ENCODE peak calls at places on chromosomes 7 and 10, in four cellular contexts. K is SK-N-SH, D is GM12878, F is GM12891. H is an unnamed sample.

GRCh38 chr7:143258830-143259229 is 4.4 kb upstream of the GSTK1 start:
- DNase-seq in K (no peak), D (peak; percentile 20), F (no peak), H (no peak)

GRCh38 chr10:11003739-11004515 is 13.7 kb upstream of the CELF2 start:
- DNase-seq in K (no peak), D (no peak), F (no peak), H (no peak)

GRCh38 chr10:62554632-62555199 is 180.5 kb downstream of the ZNF365 start:
- DNase-seq in K (peak; percentile 33), D (no peak), F (peak; percentile 23), H (no peak)

GRCh38 chr7:55545496-55545895 is 26.8 kb downstream of the VOPP1 start:
- DNase-seq in K (no peak), D (no peak), F (no peak), H (no peak)

GRCh38 chr10:3496138-3496537 is 288.9 kb downstream of the KLF6 start:
- DNase-seq in K (no peak), D (no peak), F (no peak), H (no peak)

GRCh38 chr10:119933179-119933578 is 40.6 kb downstream of the SEC23IP start:
- DNase-seq in K (peak; percentile 60), D (no peak), F (no peak), H (no peak)

GRCh38 chr10:35372329-35372728 is 36.0 kb downstream of the CCNY start:
- DNase-seq in K (no peak), D (no peak), F (no peak), H (no peak)

GRCh38 chr7:139246905-139247304 is 15.9 kb downstream of the UBN2 start:
- DNase-seq in K (no peak), D (no peak), F (no peak), H (no peak)

GRCh38 chr7:117034851-117035462 is 81.7 kb downstream of the ST7 start:
- DNase-seq in K (no peak), D (no peak), F (no peak), H (no peak)

GRCh38 chr10:99395750-99396445 is 34.5 kb downstream of the GOT1 start:
- DNase-seq in K (no peak), D (no peak), F (no peak), H (no peak)

GRCh38 chr7:17598846-17599245 is 300.4 kb downstream of the AHR start:
- DNase-seq in K (no peak), D (no peak), F (no peak), H (no peak)

DNA sequence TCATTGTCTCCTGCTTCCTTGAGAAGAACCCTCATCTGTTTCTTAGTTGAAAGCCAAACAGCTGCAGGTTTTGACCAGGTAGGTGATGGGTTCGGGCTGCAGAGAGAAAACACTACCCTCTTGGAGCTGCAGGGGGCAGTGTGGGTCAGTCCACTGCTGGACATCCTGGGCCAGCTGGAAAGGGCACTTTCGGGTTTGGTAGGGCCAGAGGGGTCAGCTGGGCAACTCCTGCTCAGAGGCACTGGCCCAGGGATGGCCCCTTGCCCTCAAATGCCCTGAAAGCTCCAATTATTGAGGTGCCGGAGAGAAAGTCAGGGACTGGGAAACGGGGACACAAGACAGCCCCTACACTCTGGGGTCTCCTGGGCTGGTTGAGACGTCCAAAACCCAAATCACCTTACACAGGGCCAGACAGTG is 90.7 kb downstream of the MKI67 start:
- DNase-seq in K (peak; percentile 70), D (no peak), F (peak; percentile 54), H (peak; percentile 49)
- TF ChIP-seq TAF1 in K (no peak), D (no peak), F (no peak), H (no peak)

GRCh38 chr10:125144209-125144608 is 16.2 kb downstream of the CTBP2 start:
- DNase-seq in K (no peak), D (no peak), F (no peak), H (no peak)
- TF ChIP-seq TAF1 in K (no peak), D (no peak), F (no peak), H (no peak)

DNA sequence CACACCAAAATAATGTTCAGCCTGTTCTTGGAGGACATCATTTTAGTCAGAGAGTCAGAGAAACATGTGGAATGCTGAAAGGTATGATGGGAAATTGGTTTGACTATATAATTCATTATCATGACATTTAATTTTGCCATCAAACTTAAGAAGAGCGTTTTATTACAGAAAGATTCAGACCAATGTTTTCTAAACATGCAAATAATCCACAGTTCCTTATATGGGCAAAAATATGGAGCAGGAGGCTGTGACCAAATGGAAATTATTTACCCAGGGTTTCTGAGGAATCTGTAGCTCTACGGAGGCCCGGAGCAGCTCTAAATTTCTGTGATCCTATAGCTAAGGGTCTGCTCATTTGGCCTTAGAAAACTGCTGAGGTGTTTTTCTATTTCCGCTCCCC is 33.2 kb downstream of the LAMB4 start:
- DNase-seq in K (no peak), D (no peak), F (no peak), H (no peak)
- TF ChIP-seq TAF1 in K (no peak), D (no peak), F (no peak), H (no peak)

GRCh38 chr10:4981722-4982471 is 18.7 kb downstream of the AKR1C1 start:
- DNase-seq in K (peak; percentile 12), D (no peak), F (no peak), H (no peak)
- TF ChIP-seq TAF1 in K (no peak), D (no peak), F (no peak), H (no peak)